ENCODE peak calls at places on chromosomes 5 and 9, in ten cellular contexts. One of them, this sample, is unnamed.
A peak's percentile ranks its signal among the peaks of the same experiment; 100 is the strongest.

GRCh38 chr5:64690417-64691151 is at the start of gene SHISAL2B:
- DNase-seq in bronchial epithelial cell: no peak
- DNase-seq in left ventricle myocardium inferior: no peak
- DNase-seq in tibial nerve: no peak
- DNase-seq in CD8-positive, alpha-beta T cell: no peak
- DNase-seq in AG10803: peak; percentile 10
- DNase-seq in fibroblast of lung: peak; percentile 27
- DNase-seq in GM06990: peak; percentile 13
- DNase-seq in D721Med: peak; percentile 25
- DNase-seq in AG09309: no peak
- DNase-seq in this sample: no peak

GRCh38 chr9:4303002-4303401 is 3.1 kb upstream of the GLIS3 start:
- DNase-seq in bronchial epithelial cell: no peak
- DNase-seq in left ventricle myocardium inferior: no peak
- DNase-seq in tibial nerve: no peak
- DNase-seq in CD8-positive, alpha-beta T cell: no peak
- DNase-seq in AG10803: no peak
- DNase-seq in fibroblast of lung: peak; percentile 49
- DNase-seq in GM06990: no peak
- DNase-seq in D721Med: no peak
- DNase-seq in AG09309: no peak
- DNase-seq in this sample: peak; percentile 41

GRCh38 chr5:83473344-83474169 is 2.0 kb downstream of the VCAN start:
- DNase-seq in bronchial epithelial cell: peak; percentile 94
- DNase-seq in left ventricle myocardium inferior: peak; percentile 89
- DNase-seq in tibial nerve: peak; percentile 91
- DNase-seq in CD8-positive, alpha-beta T cell: no peak
- DNase-seq in AG10803: peak; percentile 99
- DNase-seq in fibroblast of lung: peak; percentile 99
- DNase-seq in GM06990: peak; percentile 88
- DNase-seq in D721Med: peak; percentile 73
- DNase-seq in AG09309: peak; percentile 93
- DNase-seq in this sample: peak; percentile 95

GRCh38 chr9:88587182-88587581 is 52.2 kb downstream of the NXNL2 start:
- DNase-seq in bronchial epithelial cell: no peak
- DNase-seq in left ventricle myocardium inferior: no peak
- DNase-seq in tibial nerve: no peak
- DNase-seq in CD8-positive, alpha-beta T cell: no peak
- DNase-seq in AG10803: peak; percentile 22
- DNase-seq in fibroblast of lung: no peak
- DNase-seq in GM06990: no peak
- DNase-seq in D721Med: no peak
- DNase-seq in AG09309: no peak
- DNase-seq in this sample: peak; percentile 13

GRCh38 chr5:53984987-53985386 is 325.4 kb downstream of the ARL15 start:
- DNase-seq in bronchial epithelial cell: no peak
- DNase-seq in left ventricle myocardium inferior: no peak
- DNase-seq in tibial nerve: no peak
- DNase-seq in CD8-positive, alpha-beta T cell: no peak
- DNase-seq in AG10803: no peak
- DNase-seq in fibroblast of lung: no peak
- DNase-seq in GM06990: no peak
- DNase-seq in D721Med: no peak
- DNase-seq in AG09309: no peak
- DNase-seq in this sample: no peak

GRCh38 chr5:156121234-156121633 is 205.7 kb upstream of the SGCD start:
- DNase-seq in bronchial epithelial cell: no peak
- DNase-seq in left ventricle myocardium inferior: no peak
- DNase-seq in tibial nerve: no peak
- DNase-seq in CD8-positive, alpha-beta T cell: no peak
- DNase-seq in AG10803: peak; percentile 59
- DNase-seq in fibroblast of lung: peak; percentile 53
- DNase-seq in GM06990: no peak
- DNase-seq in D721Med: no peak
- DNase-seq in AG09309: peak; percentile 78
- DNase-seq in this sample: no peak

GRCh38 chr5:31364881-31365636 is 166.8 kb downstream of the DROSHA start:
- DNase-seq in bronchial epithelial cell: peak; percentile 10
- DNase-seq in left ventricle myocardium inferior: no peak
- DNase-seq in tibial nerve: no peak
- DNase-seq in CD8-positive, alpha-beta T cell: no peak
- DNase-seq in AG10803: peak; percentile 91
- DNase-seq in fibroblast of lung: peak; percentile 30
- DNase-seq in GM06990: no peak
- DNase-seq in D721Med: no peak
- DNase-seq in AG09309: peak; percentile 66
- DNase-seq in this sample: peak; percentile 91

GRCh38 chr9:135887585-135888050 is 19.7 kb downstream of the CAMSAP1 start:
- DNase-seq in bronchial epithelial cell: no peak
- DNase-seq in left ventricle myocardium inferior: no peak
- DNase-seq in tibial nerve: no peak
- DNase-seq in CD8-positive, alpha-beta T cell: peak; percentile 14
- DNase-seq in AG10803: no peak
- DNase-seq in fibroblast of lung: no peak
- DNase-seq in GM06990: peak; percentile 47
- DNase-seq in D721Med: no peak
- DNase-seq in AG09309: no peak
- DNase-seq in this sample: no peak

GRCh38 chr5:74040065-74040551 is 414.1 kb downstream of the ARHGEF28 start:
- DNase-seq in bronchial epithelial cell: peak; percentile 77
- DNase-seq in left ventricle myocardium inferior: no peak
- DNase-seq in tibial nerve: no peak
- DNase-seq in CD8-positive, alpha-beta T cell: no peak
- DNase-seq in AG10803: peak; percentile 81
- DNase-seq in fibroblast of lung: peak; percentile 73
- DNase-seq in GM06990: no peak
- DNase-seq in D721Med: no peak
- DNase-seq in AG09309: peak; percentile 73
- DNase-seq in this sample: peak; percentile 77

GRCh38 chr9:124486778-124487490 is 20.3 kb downstream of the NR5A1 start:
- DNase-seq in bronchial epithelial cell: no peak
- DNase-seq in left ventricle myocardium inferior: no peak
- DNase-seq in tibial nerve: no peak
- DNase-seq in CD8-positive, alpha-beta T cell: no peak
- DNase-seq in AG10803: no peak
- DNase-seq in fibroblast of lung: no peak
- DNase-seq in GM06990: no peak
- DNase-seq in D721Med: no peak
- DNase-seq in AG09309: no peak
- DNase-seq in this sample: no peak

GRCh38 chr9:134297581-134297980 is 28.7 kb upstream of the RXRA start:
- DNase-seq in bronchial epithelial cell: no peak
- DNase-seq in left ventricle myocardium inferior: peak; percentile 5
- DNase-seq in tibial nerve: no peak
- DNase-seq in CD8-positive, alpha-beta T cell: no peak
- DNase-seq in AG10803: no peak
- DNase-seq in fibroblast of lung: no peak
- DNase-seq in GM06990: no peak
- DNase-seq in D721Med: no peak
- DNase-seq in AG09309: no peak
- DNase-seq in this sample: no peak

GRCh38 chr5:112869948-112870347 is 8.9 kb downstream of the SRP19 start:
- DNase-seq in bronchial epithelial cell: no peak
- DNase-seq in left ventricle myocardium inferior: no peak
- DNase-seq in tibial nerve: no peak
- DNase-seq in CD8-positive, alpha-beta T cell: no peak
- DNase-seq in AG10803: no peak
- DNase-seq in fibroblast of lung: no peak
- DNase-seq in GM06990: no peak
- DNase-seq in D721Med: no peak
- DNase-seq in AG09309: no peak
- DNase-seq in this sample: no peak

GRCh38 chr9:95193067-95193466 is 124.4 kb downstream of the FANCC start:
- DNase-seq in bronchial epithelial cell: no peak
- DNase-seq in left ventricle myocardium inferior: no peak
- DNase-seq in tibial nerve: no peak
- DNase-seq in CD8-positive, alpha-beta T cell: no peak
- DNase-seq in AG10803: no peak
- DNase-seq in fibroblast of lung: no peak
- DNase-seq in GM06990: no peak
- DNase-seq in D721Med: no peak
- DNase-seq in AG09309: no peak
- DNase-seq in this sample: no peak
- TF ChIP-seq CTCF in bronchial epithelial cell: peak; percentile 5
- TF ChIP-seq CTCF in left ventricle myocardium inferior: no peak
- TF ChIP-seq CTCF in tibial nerve: no peak
- TF ChIP-seq CTCF in CD8-positive, alpha-beta T cell: no peak
- TF ChIP-seq CTCF in AG10803: no peak
- TF ChIP-seq CTCF in fibroblast of lung: no peak
- TF ChIP-seq CTCF in GM06990: peak; percentile 31
- TF ChIP-seq CTCF in D721Med: no peak
- TF ChIP-seq CTCF in AG09309: no peak
- TF ChIP-seq CTCF in this sample: peak; percentile 51

GRCh38 chr9:98540476-98540875 is 168.3 kb downstream of the GABBR2 start:
- DNase-seq in bronchial epithelial cell: no peak
- DNase-seq in left ventricle myocardium inferior: no peak
- DNase-seq in tibial nerve: no peak
- DNase-seq in CD8-positive, alpha-beta T cell: no peak
- DNase-seq in AG10803: no peak
- DNase-seq in fibroblast of lung: no peak
- DNase-seq in GM06990: no peak
- DNase-seq in D721Med: no peak
- DNase-seq in AG09309: no peak
- DNase-seq in this sample: no peak
- TF ChIP-seq CTCF in bronchial epithelial cell: no peak
- TF ChIP-seq CTCF in left ventricle myocardium inferior: no peak
- TF ChIP-seq CTCF in tibial nerve: no peak
- TF ChIP-seq CTCF in CD8-positive, alpha-beta T cell: no peak
- TF ChIP-seq CTCF in AG10803: no peak
- TF ChIP-seq CTCF in fibroblast of lung: no peak
- TF ChIP-seq CTCF in GM06990: no peak
- TF ChIP-seq CTCF in D721Med: no peak
- TF ChIP-seq CTCF in AG09309: no peak
- TF ChIP-seq CTCF in this sample: no peak

DNA sequence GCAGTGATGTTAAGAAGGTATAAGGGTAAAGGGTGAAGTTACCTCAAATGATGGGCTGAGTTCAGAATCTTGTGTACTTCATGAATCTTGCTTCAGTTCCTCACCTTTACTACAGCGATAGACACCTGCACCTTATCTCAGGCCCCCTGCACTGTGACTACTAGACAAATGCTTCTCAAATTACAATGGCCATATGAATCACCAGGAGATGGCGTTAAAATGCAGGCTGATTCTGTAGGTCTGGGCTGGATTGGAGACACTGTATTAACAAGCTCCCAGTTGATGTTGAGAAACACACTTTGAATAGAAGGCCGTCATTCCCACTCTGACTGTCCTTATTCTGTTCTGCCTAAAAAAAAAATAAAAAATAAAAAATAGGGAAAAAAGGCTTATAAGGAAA is 29.8 kb downstream of the TARS1 start:
- DNase-seq in bronchial epithelial cell: peak; percentile 48
- DNase-seq in left ventricle myocardium inferior: no peak
- DNase-seq in tibial nerve: no peak
- DNase-seq in CD8-positive, alpha-beta T cell: no peak
- DNase-seq in AG10803: peak; percentile 61
- DNase-seq in fibroblast of lung: peak; percentile 81
- DNase-seq in GM06990: no peak
- DNase-seq in D721Med: no peak
- DNase-seq in AG09309: peak; percentile 29
- DNase-seq in this sample: peak; percentile 61
- TF ChIP-seq CTCF in bronchial epithelial cell: peak; percentile 23
- TF ChIP-seq CTCF in left ventricle myocardium inferior: peak; percentile 35
- TF ChIP-seq CTCF in tibial nerve: peak; percentile 19
- TF ChIP-seq CTCF in CD8-positive, alpha-beta T cell: no peak
- TF ChIP-seq CTCF in AG10803: peak; percentile 55
- TF ChIP-seq CTCF in fibroblast of lung: peak; percentile 33
- TF ChIP-seq CTCF in GM06990: no peak
- TF ChIP-seq CTCF in D721Med: peak; percentile 56
- TF ChIP-seq CTCF in AG09309: peak; percentile 66
- TF ChIP-seq CTCF in this sample: peak; percentile 76

GRCh38 chr5:17132444-17133083 is 84.9 kb upstream of the BASP1 start:
- DNase-seq in bronchial epithelial cell: peak; percentile 46
- DNase-seq in left ventricle myocardium inferior: no peak
- DNase-seq in tibial nerve: no peak
- DNase-seq in CD8-positive, alpha-beta T cell: no peak
- DNase-seq in AG10803: peak; percentile 46
- DNase-seq in fibroblast of lung: peak; percentile 72
- DNase-seq in GM06990: peak; percentile 3
- DNase-seq in D721Med: peak; percentile 35
- DNase-seq in AG09309: no peak
- DNase-seq in this sample: peak; percentile 55
- TF ChIP-seq CTCF in bronchial epithelial cell: peak; percentile 40
- TF ChIP-seq CTCF in left ventricle myocardium inferior: peak; percentile 80
- TF ChIP-seq CTCF in tibial nerve: peak; percentile 58
- TF ChIP-seq CTCF in CD8-positive, alpha-beta T cell: peak; percentile 43
- TF ChIP-seq CTCF in AG10803: peak; percentile 69
- TF ChIP-seq CTCF in fibroblast of lung: peak; percentile 38
- TF ChIP-seq CTCF in GM06990: peak; percentile 53
- TF ChIP-seq CTCF in D721Med: peak; percentile 61
- TF ChIP-seq CTCF in AG09309: peak; percentile 55
- TF ChIP-seq CTCF in this sample: peak; percentile 90

DNA sequence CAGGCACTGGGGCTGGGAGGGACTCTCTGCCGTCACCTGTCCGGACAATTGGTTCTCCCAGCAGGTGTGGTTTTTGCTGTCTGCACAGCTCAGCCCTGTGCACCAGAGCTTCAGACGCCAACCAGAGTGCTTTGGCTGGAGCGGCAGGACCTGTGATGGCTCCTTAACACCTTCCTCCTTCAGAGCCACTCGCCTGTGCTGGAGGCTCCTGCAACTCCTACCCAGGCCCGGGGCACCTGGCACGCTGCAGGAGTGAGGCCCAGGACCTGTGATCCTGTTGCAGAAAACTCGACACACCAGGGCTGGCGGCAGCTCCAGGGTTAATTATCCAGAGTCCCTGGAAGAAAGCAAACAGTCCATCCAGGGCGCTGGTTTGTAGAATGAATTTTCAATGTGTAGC is 339.5 kb upstream of the IRX4 start:
- DNase-seq in bronchial epithelial cell: no peak
- DNase-seq in left ventricle myocardium inferior: no peak
- DNase-seq in tibial nerve: no peak
- DNase-seq in CD8-positive, alpha-beta T cell: no peak
- DNase-seq in AG10803: no peak
- DNase-seq in fibroblast of lung: no peak
- DNase-seq in GM06990: no peak
- DNase-seq in D721Med: no peak
- DNase-seq in AG09309: no peak
- DNase-seq in this sample: no peak
- TF ChIP-seq CTCF in bronchial epithelial cell: no peak
- TF ChIP-seq CTCF in left ventricle myocardium inferior: no peak
- TF ChIP-seq CTCF in tibial nerve: no peak
- TF ChIP-seq CTCF in CD8-positive, alpha-beta T cell: no peak
- TF ChIP-seq CTCF in AG10803: no peak
- TF ChIP-seq CTCF in fibroblast of lung: no peak
- TF ChIP-seq CTCF in GM06990: no peak
- TF ChIP-seq CTCF in D721Med: no peak
- TF ChIP-seq CTCF in AG09309: no peak
- TF ChIP-seq CTCF in this sample: no peak

This sample was measured in HFFc6.